ENCODE peak calls at places on chromosomes 2 and 18, in four cellular contexts. C, Q, P and Y are unnamed samples.
A peak's percentile ranks its signal among the peaks of the same experiment; 100 is the strongest.

GRCh38 chr2:1628893-1629292 is 115.4 kb downstream of the PXDN start:
- DNase-seq in P (no peak), Q (peak; percentile 39), C (peak; percentile 31), Y (peak; percentile 92)

GRCh38 chr18:62531078-62531477 is 8.3 kb downstream of the ZCCHC2 start:
- DNase-seq in P (no peak), Q (no peak), C (no peak), Y (no peak)

GRCh38 chr2:105875241-105875640 is 130.5 kb downstream of the NCK2 start:
- DNase-seq in C (no peak), P (no peak), Q (no peak), Y (no peak)

GRCh38 chr2:48508461-48509124 is 21.4 kb upstream of the STON1 start:
- DNase-seq in Q (no peak), C (peak; percentile 43), P (peak; percentile 38), Y (no peak)

GRCh38 chr2:211367711-211368110 is 811.3 kb downstream of the CPS1 start:
- DNase-seq in P (no peak), Q (no peak), C (no peak), Y (no peak)

GRCh38 chr2:153622285-153622684 is 143.7 kb upstream of the RPRM start:
- DNase-seq in Q (no peak), C (no peak), P (no peak), Y (no peak)

GRCh38 chr2:191114403-191114886 is 36.3 kb downstream of the STAT4 start:
- DNase-seq in P (no peak), Q (no peak), C (no peak), Y (no peak)

GRCh38 chr2:237171396-237171795 is 85.7 kb downstream of the COPS8 start:
- DNase-seq in Q (peak; percentile 59), P (no peak), C (peak; percentile 37), Y (peak; percentile 72)

GRCh38 chr2:217918220-217919024 is 84.4 kb downstream of the TNS1 start:
- DNase-seq in P (no peak), C (no peak), Q (peak; percentile 90), Y (no peak)

GRCh38 chr2:140454717-140455116 is 1674.5 kb upstream of the NXPH2 start:
- DNase-seq in C (peak; percentile 31), P (no peak), Q (no peak), Y (no peak)

GRCh38 chr2:101883860-101884259 is 107.9 kb upstream of the IL1R2 start:
- DNase-seq in C (peak; percentile 34), P (peak; percentile 31), Q (no peak), Y (no peak)

GRCh38 chr18:78753240-78753639 is 226.4 kb upstream of the SALL3 start:
- DNase-seq in C (no peak), Q (no peak), P (no peak), Y (no peak)

GRCh38 chr2:235238537-235238936 is 255.3 kb upstream of the AGAP1 start:
- DNase-seq in P (no peak), C (peak; percentile 81), Q (peak; percentile 82), Y (peak; percentile 73)

GRCh38 chr2:216765810-216766259 is 70.5 kb upstream of the IGFBP5 start:
- DNase-seq in P (peak; percentile 69), Q (peak; percentile 74), C (peak; percentile 81), Y (no peak)

GRCh38 chr2:216001612-216002215 is 11.6 kb downstream of the MREG start:
- DNase-seq in Q (no peak), C (no peak), P (no peak), Y (no peak)

GRCh38 chr2:161843936-161844335 is 219.7 kb downstream of the SLC4A10 start:
- DNase-seq in Q (no peak), C (no peak), P (no peak), Y (no peak)

GRCh38 chr2:182406221-182406620 is 20.6 kb downstream of the PDE1A start:
- DNase-seq in C (no peak), P (no peak), Q (no peak), Y (no peak)

GRCh38 chr18:62957885-62958472 is 242.6 kb downstream of the PHLPP1 start:
- DNase-seq in Q (no peak), P (peak; percentile 47), C (no peak), Y (no peak)

GRCh38 chr2:11679491-11680130 is 9.6 kb upstream of the NTSR2 start:
- DNase-seq in Q (peak; percentile 62), C (no peak), P (no peak), Y (no peak)
- H3K4me1 ChIP-seq in Q (peaks cover 28% of the 10 kb centered on the region), C (peaks cover 12% of the 10 kb centered on the region), P (no peaks in the 10 kb centered on the region), Y (no peaks in the 10 kb centered on the region)

GRCh38 chr18:80034852-80035406 is 695 bp downstream of the RBFA start:
- DNase-seq in Q (no peak), P (no peak), C (no peak), Y (no peak)
- TF ChIP-seq CTCF in Q (no peak), P (no peak), C (no peak), Y (no peak)

GRCh38 chr2:128108166-128108565 is 17.2 kb downstream of the UGGT1 start:
- DNase-seq in C (no peak), P (no peak), Q (no peak), Y (no peak)

GRCh38 chr2:128109243-128109642 is 18.2 kb downstream of the UGGT1 start:
- DNase-seq in C (no peak), Q (no peak), P (no peak), Y (no peak)

GRCh38 chr2:128105072-128105471 is 14.1 kb downstream of the UGGT1 start:
- DNase-seq in Q (no peak), C (no peak), P (no peak), Y (no peak)
- H3K36me3 ChIP-seq in Q (no peaks in the 10 kb centered on the region), C (peaks cover 19% of the 10 kb centered on the region), P (peaks cover 7% of the 10 kb centered on the region), Y (peaks cover 16% of the 10 kb centered on the region)

GRCh38 chr2:85157345-85157744 is 24.2 kb downstream of the TCF7L1 start:
- DNase-seq in C (no peak), P (no peak), Q (no peak), Y (no peak)
- H3K4me1 ChIP-seq in C (no peaks in the 10 kb centered on the region), P (peaks cover 9% of the 10 kb centered on the region), Q (peaks cover 36% of the 10 kb centered on the region), Y (no peaks in the 10 kb centered on the region)

GRCh38 chr2:117537030-117537429 is 277.5 kb upstream of the DDX18 start:
- DNase-seq in Q (no peak), P (no peak), C (no peak), Y (no peak)

GRCh38 chr2:117536139-117536538 is 278.4 kb upstream of the DDX18 start:
- DNase-seq in C (peak; percentile 14), P (peak; percentile 49), Q (no peak), Y (no peak)
- TF ChIP-seq CTCF in C (peak; percentile 17), P (no peak), Q (no peak), Y (peak; percentile 48)

DNA sequence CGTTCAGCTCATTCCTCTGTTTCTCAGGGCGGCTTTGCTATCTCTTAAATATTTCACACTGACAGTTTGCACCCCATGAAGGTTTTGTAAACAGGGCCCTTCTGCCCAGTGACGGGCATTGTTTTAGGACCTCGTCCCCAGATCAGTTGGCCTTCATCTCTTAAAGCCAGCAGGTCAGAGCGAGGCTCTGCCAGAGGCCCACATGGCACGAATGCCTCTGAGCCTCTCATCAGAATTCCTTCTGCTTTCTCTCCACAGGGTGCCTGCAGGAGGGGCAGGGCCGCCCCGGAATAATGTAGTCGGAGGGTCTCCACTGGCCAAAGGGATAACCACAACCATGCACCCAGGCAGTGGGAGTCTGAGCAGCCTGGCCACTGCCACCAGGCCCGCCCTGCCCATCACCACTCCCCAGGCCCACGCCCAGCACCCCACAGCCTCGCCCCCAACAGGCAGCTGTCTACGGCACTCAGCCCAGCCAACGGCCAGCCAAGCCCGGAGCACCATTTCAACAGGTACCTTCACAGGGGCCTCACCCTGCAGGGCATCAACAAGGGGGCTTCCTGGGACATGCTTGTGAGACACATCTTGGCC is 177.0 kb downstream of the SEPTIN10 start:
- DNase-seq in Q (no peak), C (peak; percentile 32), P (no peak), Y (no peak)
- H3K36me3 ChIP-seq in Q (no peaks in the 10 kb centered on the region), C (no peaks in the 10 kb centered on the region), P (no peaks in the 10 kb centered on the region), Y (no peaks in the 10 kb centered on the region)

GRCh38 chr2:176742271-176742670 is 470.3 kb upstream of the HNRNPA3 start:
- DNase-seq in Q (no peak), C (no peak), P (no peak), Y (no peak)
- H3K4me1 ChIP-seq in Q (peaks cover 5% of the 10 kb centered on the region), C (no peaks in the 10 kb centered on the region), P (no peaks in the 10 kb centered on the region), Y (no peaks in the 10 kb centered on the region)